ENCODE peak calls at places on chromosomes 6 and 20, in eight cellular contexts. U is lower leg skin, O is CD14-positive monocyte, Q is stomach, B is H9, S is lower lobe of right lung, L is sigmoid colon, J is heart right ventricle. A is an unnamed sample.

GRCh38 chr20:32580970-32581838 is 3.9 kb downstream of the NOL4L start:
- DNase-seq in S (no peak), U (no peak), B (no peak), Q (no peak), L (no peak), J (no peak), O (peak), A (no peak)

GRCh38 chr6:50278663-50279062 is 228.9 kb upstream of the DEFB112 start:
- DNase-seq in S (no peak), J (no peak), L (no peak), O (no peak), B (no peak), U (no peak), Q (no peak), A (no peak)

GRCh38 chr6:41498968-41499599 is 47.1 kb upstream of the FOXP4 start:
- DNase-seq in S (no peak), J (no peak), O (no peak), B (no peak), Q (no peak), L (no peak), U (no peak), A (no peak)

GRCh38 chr6:166830185-166830890 is 126.0 kb downstream of the RNASET2 start:
- DNase-seq in J (no peak), O (no peak), L (no peak), Q (no peak), U (no peak), B (no peak), S (no peak), A (no peak)

GRCh38 chr6:26594730-26595632 is 1.8 kb upstream of the ABT1 start:
- DNase-seq in B (peak), J (no peak), L (no peak), S (no peak), U (no peak), Q (no peak), O (no peak), A (no peak)

GRCh38 chr6:170285482-170285881 is 5.4 kb downstream of the DLL1 start:
- DNase-seq in U (no peak), S (no peak), B (no peak), L (peak), J (peak), Q (peak), O (peak), A (no peak)

GRCh38 chr6:27031302-27031701 is 216.2 kb upstream of the PRSS16 start:
- DNase-seq in B (no peak), L (no peak), Q (no peak), O (no peak), U (no peak), J (no peak), S (no peak), A (no peak)

GRCh38 chr6:7085911-7086310 is 21.9 kb upstream of the RREB1 start:
- DNase-seq in L (peak), S (peak), O (peak), Q (peak), J (peak), U (no peak), B (no peak), A (peak)

GRCh38 chr6:80348263-80348662 is 241.8 kb downstream of the BCKDHB start:
- DNase-seq in B (no peak), L (no peak), O (no peak), Q (no peak), J (no peak), S (no peak), U (no peak), A (no peak)

GRCh38 chr6:161890133-161890833 is 616.4 kb upstream of the AGPAT4 start:
- DNase-seq in B (no peak), O (no peak), Q (no peak), L (no peak), J (no peak), U (no peak), S (no peak), A (no peak)

GRCh38 chr6:44198684-44199083 is 18.0 kb upstream of the MYMX start:
- DNase-seq in Q (no peak), U (no peak), O (no peak), L (no peak), B (no peak), S (no peak), J (no peak), A (no peak)

GRCh38 chr6:6724319-6725119 is 136.0 kb downstream of the LY86 start:
- DNase-seq in J (peak), L (peak), Q (peak), B (peak), U (peak), S (peak), O (peak), A (peak)

GRCh38 chr20:58661298-58662141 is 10.4 kb downstream of the STX16 start:
- DNase-seq in O (no peak), B (no peak), J (no peak), L (no peak), Q (no peak), U (no peak), S (no peak), A (no peak)

GRCh38 chr6:107536183-107536582 is 46.3 kb downstream of the SOBP start:
- DNase-seq in J (no peak), O (no peak), L (no peak), B (no peak), S (no peak), U (no peak), Q (no peak), A (no peak)

GRCh38 chr6:20404641-20405032 is 3.0 kb downstream of the E2F3 start:
- DNase-seq in B (peak), Q (no peak), L (no peak), S (no peak), J (no peak), U (no peak), O (peak), A (no peak)

GRCh38 chr20:24164360-24164759 is 175.8 kb upstream of the GGTLC1 start:
- DNase-seq in Q (no peak), L (no peak), J (no peak), S (no peak), O (no peak), B (peak), U (no peak), A (no peak)

GRCh38 chr6:36609582-36609981 is 15.4 kb downstream of the SRSF3 start:
- DNase-seq in Q (no peak), U (no peak), B (no peak), L (peak), J (no peak), S (no peak), O (no peak), A (no peak)

GRCh38 chr20:51183443-51183842 is 160.5 kb upstream of the KCNG1 start:
- DNase-seq in L (no peak), O (no peak), J (no peak), B (no peak), S (no peak), Q (no peak), U (no peak), A (no peak)

GRCh38 chr6:96304997-96305396 is 216.6 kb upstream of the UFL1 start:
- DNase-seq in J (no peak), S (no peak), O (no peak), L (no peak), Q (no peak), B (no peak), U (no peak), A (no peak)

GRCh38 chr6:154298297-154298696 is 58.3 kb downstream of the IPCEF1 start:
- DNase-seq in Q (no peak), J (no peak), O (no peak), B (no peak), S (no peak), U (no peak), L (no peak), A (no peak)

GRCh38 chr6:116556065-116556464 is 2.5 kb downstream of the CALHM4 start:
- DNase-seq in S (no peak), B (no peak), L (no peak), Q (no peak), U (no peak), O (no peak), J (no peak), A (no peak)

GRCh38 chr6:155174576-155175174 is 89.1 kb upstream of the CLDN20 start:
- DNase-seq in O (no peak), Q (peak), U (peak), L (peak), J (peak), B (peak), S (no peak), A (no peak)

DNA sequence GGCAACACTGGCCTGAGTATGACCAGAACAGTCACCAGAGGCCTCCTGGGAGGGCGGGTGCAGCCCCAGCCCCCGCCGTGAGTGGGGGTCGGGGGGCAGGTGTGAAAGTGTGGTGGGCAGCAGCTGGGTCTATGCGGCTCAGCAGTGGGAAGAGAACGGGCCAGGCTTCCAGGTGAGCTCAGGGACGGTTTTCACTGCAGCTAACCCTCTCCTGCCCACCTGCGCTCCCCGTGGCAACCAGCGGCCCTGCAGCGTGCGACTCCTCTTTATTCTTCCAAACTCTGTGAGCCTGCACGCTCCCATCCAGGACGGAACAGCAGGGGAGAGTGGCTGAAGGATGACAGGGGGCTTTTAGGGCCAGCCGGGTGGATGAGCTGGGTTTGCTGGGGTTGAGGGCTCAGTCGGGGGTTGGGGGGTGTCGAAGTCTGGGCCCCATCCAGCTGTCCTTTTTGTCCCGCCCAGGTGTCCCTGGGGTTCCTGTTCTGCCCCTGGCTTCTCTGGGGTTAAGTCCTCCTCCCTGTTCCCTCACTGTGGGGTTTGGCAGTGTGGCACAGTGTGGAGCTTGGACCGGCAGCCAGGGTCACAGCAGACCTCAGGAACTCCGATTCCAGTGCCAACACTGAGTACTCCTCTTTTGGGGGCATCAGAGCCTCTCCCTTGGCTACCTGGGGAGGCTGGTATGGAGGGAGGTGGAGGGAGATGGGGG is 859 bp upstream of the BIRC7 start:
- DNase-seq in O (no peak), U (no peak), B (peak), S (no peak), L (no peak), Q (peak), J (no peak), A (no peak)
- TF ChIP-seq CTCF in O (peak), U (no peak), B (peak), S (peak), L (no peak), Q (peak), J (peak), A (no peak)

GRCh38 chr6:14189122-14189521 is 71.5 kb downstream of the CD83 start:
- DNase-seq in Q (no peak), O (no peak), L (no peak), J (no peak), B (no peak), S (no peak), U (no peak), A (no peak)

GRCh38 chr6:14193524-14193923 is 76.0 kb downstream of the CD83 start:
- DNase-seq in S (no peak), Q (no peak), O (no peak), B (no peak), J (no peak), L (no peak), U (no peak), A (no peak)

GRCh38 chr6:14190596-14191224 is 73.1 kb downstream of the CD83 start:
- DNase-seq in L (no peak), O (no peak), B (no peak), U (no peak), Q (no peak), J (no peak), S (no peak), A (no peak)

GRCh38 chr6:14194483-14194882 is 76.9 kb downstream of the CD83 start:
- DNase-seq in L (no peak), B (no peak), U (no peak), J (no peak), O (no peak), Q (no peak), S (no peak), A (no peak)

DNA sequence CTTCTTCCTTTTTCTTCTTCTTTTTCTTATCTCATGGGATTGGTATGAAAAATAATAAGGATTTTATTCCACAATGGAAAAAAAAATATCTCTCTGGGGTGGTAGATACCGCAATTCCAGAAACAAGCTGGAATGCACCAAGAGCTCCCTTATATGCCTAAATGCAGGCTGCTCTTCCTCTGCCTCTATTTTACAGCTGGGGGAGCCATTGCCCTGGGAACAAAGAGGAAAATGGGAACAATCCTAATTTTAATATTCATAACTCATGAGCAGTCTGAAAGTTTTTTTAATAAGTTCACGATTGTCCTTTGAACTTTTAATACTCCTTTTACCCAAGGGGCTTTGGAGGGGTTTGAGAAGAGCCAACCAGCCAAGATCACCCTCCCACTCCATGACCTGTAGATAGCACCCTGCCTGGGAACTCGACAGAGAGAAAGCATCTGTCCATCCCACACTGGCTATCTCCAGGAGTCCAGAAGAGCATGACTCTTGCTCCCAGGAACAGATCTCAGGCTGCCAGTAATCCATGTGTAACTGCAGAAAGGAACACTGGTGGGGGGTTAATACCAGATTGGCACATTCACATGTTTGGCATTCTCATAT is 74.7 kb downstream of the CD83 start:
- DNase-seq in U (no peak), J (no peak), B (no peak), O (no peak), L (no peak), Q (no peak), S (no peak), A (no peak)
- TF ChIP-seq CTCF in U (no peak), J (peak), B (no peak), O (peak), L (no peak), Q (no peak), S (no peak), A (no peak)

DNA sequence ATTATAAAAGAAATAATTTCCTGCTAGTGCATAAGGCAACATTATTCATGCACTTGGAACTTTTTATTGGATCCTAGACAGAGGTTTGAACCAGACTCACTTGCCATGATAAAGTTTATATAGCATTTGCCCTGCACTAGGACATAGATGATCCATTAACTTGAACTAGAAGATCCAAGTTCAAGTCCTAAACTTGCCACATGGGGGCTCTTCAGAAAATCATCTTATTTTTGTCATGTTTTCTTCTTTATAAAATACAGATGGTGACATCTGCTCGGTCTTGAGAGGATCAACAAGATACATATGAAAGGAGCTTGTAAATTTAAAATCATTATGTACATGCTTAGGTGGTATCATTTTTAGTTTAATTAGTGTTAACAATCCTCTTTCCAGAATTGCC is 94.5 kb downstream of the SIM1 start:
- DNase-seq in O (no peak), B (no peak), U (no peak), L (no peak), J (no peak), S (no peak), Q (no peak), A (no peak)
- TF ChIP-seq CTCF in O (no peak), B (peak), U (no peak), L (no peak), J (no peak), S (no peak), Q (no peak), A (no peak)

DNA sequence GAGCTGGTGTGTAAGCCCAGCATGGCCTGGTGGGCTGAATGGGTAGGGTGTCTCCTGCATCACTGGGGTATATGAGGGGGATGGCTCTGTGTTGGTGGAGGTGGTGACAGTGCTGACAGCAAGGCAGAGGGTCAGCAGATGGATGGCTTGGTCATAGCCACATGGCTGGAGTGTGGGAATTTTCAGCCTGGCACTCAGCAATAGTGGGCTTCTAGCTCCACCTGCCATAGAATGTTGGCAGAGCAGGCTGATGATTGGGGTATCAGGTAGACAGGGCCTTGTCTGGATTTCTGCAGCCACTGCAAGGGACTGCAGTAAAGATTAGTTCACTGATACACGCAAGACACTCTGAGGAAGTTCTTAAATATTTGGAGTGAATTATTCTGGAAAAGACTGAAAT is 137.5 kb upstream of the BACH2 start:
- DNase-seq in J (no peak), B (peak), L (no peak), Q (no peak), O (no peak), S (no peak), U (no peak), A (no peak)
- TF ChIP-seq CTCF in J (no peak), B (peak), L (no peak), Q (no peak), O (no peak), S (no peak), U (no peak), A (no peak)